ENCODE peak calls at places on chromosomes 6 and 20, in ten cellular contexts. One of them, this sample, is unnamed.

GRCh38 chr20:11958852-11959251 is 41.2 kb downstream of the BTBD3 start:
- DNase-seq in pancreas: no peak
- DNase-seq in tibial artery: no peak
- DNase-seq in AG08396: no peak
- DNase-seq in mucosa of descending colon: no peak
- DNase-seq in testis: peak
- DNase-seq in T-helper 2 cell: no peak
- DNase-seq in ELR: no peak
- DNase-seq in non-pigmented ciliary epithelial cell: no peak
- DNase-seq in NCI-H1092 treated with DMSO at 0.1 percent for 48 hours: no peak
- DNase-seq in this sample: no peak

GRCh38 chr20:60389882-60390281 is 431.7 kb downstream of the CDH26 start:
- DNase-seq in pancreas: no peak
- DNase-seq in tibial artery: no peak
- DNase-seq in AG08396: no peak
- DNase-seq in mucosa of descending colon: no peak
- DNase-seq in testis: no peak
- DNase-seq in T-helper 2 cell: no peak
- DNase-seq in ELR: no peak
- DNase-seq in non-pigmented ciliary epithelial cell: no peak
- DNase-seq in NCI-H1092 treated with DMSO at 0.1 percent for 48 hours: no peak
- DNase-seq in this sample: no peak

GRCh38 chr6:108797951-108798671 is 50.1 kb upstream of the ARMC2 start:
- DNase-seq in pancreas: no peak
- DNase-seq in tibial artery: no peak
- DNase-seq in AG08396: no peak
- DNase-seq in mucosa of descending colon: no peak
- DNase-seq in testis: no peak
- DNase-seq in T-helper 2 cell: no peak
- DNase-seq in ELR: peak
- DNase-seq in non-pigmented ciliary epithelial cell: no peak
- DNase-seq in NCI-H1092 treated with DMSO at 0.1 percent for 48 hours: no peak
- DNase-seq in this sample: no peak

GRCh38 chr20:17505664-17506517 is 25.3 kb downstream of the BFSP1 start:
- DNase-seq in pancreas: peak
- DNase-seq in tibial artery: no peak
- DNase-seq in AG08396: peak
- DNase-seq in mucosa of descending colon: no peak
- DNase-seq in testis: no peak
- DNase-seq in T-helper 2 cell: no peak
- DNase-seq in ELR: peak
- DNase-seq in non-pigmented ciliary epithelial cell: peak
- DNase-seq in NCI-H1092 treated with DMSO at 0.1 percent for 48 hours: no peak
- DNase-seq in this sample: no peak

GRCh38 chr6:149940673-149940984 is 1.2 kb upstream of the ULBP2 start:
- DNase-seq in pancreas: peak
- DNase-seq in tibial artery: peak
- DNase-seq in AG08396: no peak
- DNase-seq in mucosa of descending colon: no peak
- DNase-seq in testis: no peak
- DNase-seq in T-helper 2 cell: no peak
- DNase-seq in ELR: no peak
- DNase-seq in non-pigmented ciliary epithelial cell: no peak
- DNase-seq in NCI-H1092 treated with DMSO at 0.1 percent for 48 hours: no peak
- DNase-seq in this sample: no peak

GRCh38 chr20:39829255-39829654 is 859.8 kb downstream of the MAFB start:
- DNase-seq in pancreas: no peak
- DNase-seq in tibial artery: no peak
- DNase-seq in AG08396: peak
- DNase-seq in mucosa of descending colon: no peak
- DNase-seq in testis: no peak
- DNase-seq in T-helper 2 cell: no peak
- DNase-seq in ELR: peak
- DNase-seq in non-pigmented ciliary epithelial cell: no peak
- DNase-seq in NCI-H1092 treated with DMSO at 0.1 percent for 48 hours: peak
- DNase-seq in this sample: no peak

GRCh38 chr6:9412951-9413559 is 977.7 kb upstream of the SLC35B3 start:
- DNase-seq in pancreas: no peak
- DNase-seq in tibial artery: no peak
- DNase-seq in AG08396: peak
- DNase-seq in mucosa of descending colon: no peak
- DNase-seq in testis: peak
- DNase-seq in T-helper 2 cell: no peak
- DNase-seq in ELR: peak
- DNase-seq in non-pigmented ciliary epithelial cell: no peak
- DNase-seq in NCI-H1092 treated with DMSO at 0.1 percent for 48 hours: peak
- DNase-seq in this sample: peak

GRCh38 chr20:50467618-50468373 is 42.4 kb upstream of the PTPN1 start:
- DNase-seq in pancreas: no peak
- DNase-seq in tibial artery: no peak
- DNase-seq in AG08396: peak
- DNase-seq in mucosa of descending colon: no peak
- DNase-seq in testis: peak
- DNase-seq in T-helper 2 cell: no peak
- DNase-seq in ELR: peak
- DNase-seq in non-pigmented ciliary epithelial cell: no peak
- DNase-seq in NCI-H1092 treated with DMSO at 0.1 percent for 48 hours: no peak
- DNase-seq in this sample: peak

GRCh38 chr6:112180095-112180820 is 74.1 kb downstream of the LAMA4 start:
- DNase-seq in pancreas: no peak
- DNase-seq in tibial artery: no peak
- DNase-seq in AG08396: peak
- DNase-seq in mucosa of descending colon: no peak
- DNase-seq in testis: peak
- DNase-seq in T-helper 2 cell: peak
- DNase-seq in ELR: peak
- DNase-seq in non-pigmented ciliary epithelial cell: peak
- DNase-seq in NCI-H1092 treated with DMSO at 0.1 percent for 48 hours: peak
- DNase-seq in this sample: peak

GRCh38 chr20:48760403-48760889 is 67.4 kb downstream of the PREX1 start:
- DNase-seq in pancreas: no peak
- DNase-seq in tibial artery: no peak
- DNase-seq in AG08396: no peak
- DNase-seq in mucosa of descending colon: no peak
- DNase-seq in testis: no peak
- DNase-seq in T-helper 2 cell: peak
- DNase-seq in ELR: peak
- DNase-seq in non-pigmented ciliary epithelial cell: no peak
- DNase-seq in NCI-H1092 treated with DMSO at 0.1 percent for 48 hours: no peak
- DNase-seq in this sample: peak

GRCh38 chr6:16511048-16511660 is 250.1 kb downstream of the ATXN1 start:
- DNase-seq in pancreas: no peak
- DNase-seq in tibial artery: no peak
- DNase-seq in AG08396: no peak
- DNase-seq in mucosa of descending colon: no peak
- DNase-seq in testis: no peak
- DNase-seq in T-helper 2 cell: no peak
- DNase-seq in ELR: peak
- DNase-seq in non-pigmented ciliary epithelial cell: no peak
- DNase-seq in NCI-H1092 treated with DMSO at 0.1 percent for 48 hours: no peak
- DNase-seq in this sample: no peak

GRCh38 chr6:150282806-150283205 is 86.0 kb upstream of the IYD start:
- DNase-seq in pancreas: no peak
- DNase-seq in tibial artery: no peak
- DNase-seq in AG08396: no peak
- DNase-seq in mucosa of descending colon: no peak
- DNase-seq in testis: no peak
- DNase-seq in T-helper 2 cell: no peak
- DNase-seq in ELR: no peak
- DNase-seq in non-pigmented ciliary epithelial cell: no peak
- DNase-seq in NCI-H1092 treated with DMSO at 0.1 percent for 48 hours: no peak
- DNase-seq in this sample: no peak

GRCh38 chr6:119207973-119208725 is 129.7 kb upstream of the FAM184A start:
- DNase-seq in pancreas: no peak
- DNase-seq in tibial artery: no peak
- DNase-seq in AG08396: no peak
- DNase-seq in mucosa of descending colon: no peak
- DNase-seq in testis: no peak
- DNase-seq in T-helper 2 cell: no peak
- DNase-seq in ELR: no peak
- DNase-seq in non-pigmented ciliary epithelial cell: peak
- DNase-seq in NCI-H1092 treated with DMSO at 0.1 percent for 48 hours: no peak
- DNase-seq in this sample: no peak

GRCh38 chr6:3977875-3978711 is 100.8 kb downstream of the FAM217A start:
- DNase-seq in pancreas: no peak
- DNase-seq in tibial artery: no peak
- DNase-seq in AG08396: peak
- DNase-seq in mucosa of descending colon: no peak
- DNase-seq in testis: peak
- DNase-seq in T-helper 2 cell: peak
- DNase-seq in ELR: peak
- DNase-seq in non-pigmented ciliary epithelial cell: peak
- DNase-seq in NCI-H1092 treated with DMSO at 0.1 percent for 48 hours: no peak
- DNase-seq in this sample: peak

GRCh38 chr6:25085761-25086160 is 150.0 kb upstream of the RIPOR2 start:
- DNase-seq in pancreas: no peak
- DNase-seq in tibial artery: no peak
- DNase-seq in AG08396: no peak
- DNase-seq in mucosa of descending colon: no peak
- DNase-seq in testis: no peak
- DNase-seq in T-helper 2 cell: no peak
- DNase-seq in ELR: no peak
- DNase-seq in non-pigmented ciliary epithelial cell: no peak
- DNase-seq in NCI-H1092 treated with DMSO at 0.1 percent for 48 hours: no peak
- DNase-seq in this sample: no peak

GRCh38 chr6:18242062-18242851 is 22.1 kb downstream of the DEK start:
- DNase-seq in pancreas: no peak
- DNase-seq in tibial artery: no peak
- DNase-seq in AG08396: peak
- DNase-seq in mucosa of descending colon: peak
- DNase-seq in testis: no peak
- DNase-seq in T-helper 2 cell: no peak
- DNase-seq in ELR: peak
- DNase-seq in non-pigmented ciliary epithelial cell: peak
- DNase-seq in NCI-H1092 treated with DMSO at 0.1 percent for 48 hours: no peak
- DNase-seq in this sample: peak

GRCh38 chr6:25370175-25371036 is 91.2 kb downstream of the CARMIL1 start:
- DNase-seq in pancreas: no peak
- DNase-seq in tibial artery: no peak
- DNase-seq in AG08396: no peak
- DNase-seq in mucosa of descending colon: no peak
- DNase-seq in testis: no peak
- DNase-seq in T-helper 2 cell: no peak
- DNase-seq in ELR: no peak
- DNase-seq in non-pigmented ciliary epithelial cell: no peak
- DNase-seq in NCI-H1092 treated with DMSO at 0.1 percent for 48 hours: peak
- DNase-seq in this sample: no peak

GRCh38 chr20:5643936-5644335 is 106.3 kb upstream of the SHLD1 start:
- DNase-seq in pancreas: no peak
- DNase-seq in tibial artery: no peak
- DNase-seq in AG08396: no peak
- DNase-seq in mucosa of descending colon: no peak
- DNase-seq in testis: no peak
- DNase-seq in T-helper 2 cell: no peak
- DNase-seq in ELR: no peak
- DNase-seq in non-pigmented ciliary epithelial cell: no peak
- DNase-seq in NCI-H1092 treated with DMSO at 0.1 percent for 48 hours: no peak
- DNase-seq in this sample: no peak

GRCh38 chr6:35019831-35020230 is 121.3 kb downstream of the TCP11 start:
- DNase-seq in pancreas: no peak
- DNase-seq in tibial artery: no peak
- DNase-seq in AG08396: no peak
- DNase-seq in mucosa of descending colon: no peak
- DNase-seq in testis: no peak
- DNase-seq in T-helper 2 cell: no peak
- DNase-seq in ELR: no peak
- DNase-seq in non-pigmented ciliary epithelial cell: no peak
- DNase-seq in NCI-H1092 treated with DMSO at 0.1 percent for 48 hours: no peak
- DNase-seq in this sample: no peak

GRCh38 chr6:53107091-53107490 is 41.5 kb downstream of the GCM1 start:
- DNase-seq in pancreas: no peak
- DNase-seq in tibial artery: no peak
- DNase-seq in AG08396: peak
- DNase-seq in mucosa of descending colon: no peak
- DNase-seq in testis: no peak
- DNase-seq in T-helper 2 cell: no peak
- DNase-seq in ELR: peak
- DNase-seq in non-pigmented ciliary epithelial cell: no peak
- DNase-seq in NCI-H1092 treated with DMSO at 0.1 percent for 48 hours: no peak
- DNase-seq in this sample: peak

GRCh38 chr20:62846528-62846890 is 15.1 kb downstream of the TCFL5 start:
- DNase-seq in pancreas: no peak
- DNase-seq in tibial artery: no peak
- DNase-seq in AG08396: no peak
- DNase-seq in mucosa of descending colon: no peak
- DNase-seq in testis: no peak
- DNase-seq in T-helper 2 cell: no peak
- DNase-seq in ELR: no peak
- DNase-seq in non-pigmented ciliary epithelial cell: no peak
- DNase-seq in NCI-H1092 treated with DMSO at 0.1 percent for 48 hours: no peak
- DNase-seq in this sample: no peak

GRCh38 chr6:56368484-56368883 is 121.1 kb upstream of the COL21A1 start:
- DNase-seq in pancreas: no peak
- DNase-seq in tibial artery: no peak
- DNase-seq in AG08396: no peak
- DNase-seq in mucosa of descending colon: no peak
- DNase-seq in testis: no peak
- DNase-seq in T-helper 2 cell: no peak
- DNase-seq in ELR: peak
- DNase-seq in non-pigmented ciliary epithelial cell: no peak
- DNase-seq in NCI-H1092 treated with DMSO at 0.1 percent for 48 hours: no peak
- DNase-seq in this sample: no peak

GRCh38 chr20:29319725-29320124 is 1937.7 kb upstream of the DEFB115 start:
- DNase-seq in pancreas: peak
- DNase-seq in tibial artery: no peak
- DNase-seq in AG08396: no peak
- DNase-seq in mucosa of descending colon: no peak
- DNase-seq in testis: no peak
- DNase-seq in T-helper 2 cell: no peak
- DNase-seq in ELR: no peak
- DNase-seq in non-pigmented ciliary epithelial cell: no peak
- DNase-seq in NCI-H1092 treated with DMSO at 0.1 percent for 48 hours: no peak
- DNase-seq in this sample: no peak

GRCh38 chr6:147132889-147133288 is 71.3 kb upstream of the STXBP5 start:
- DNase-seq in pancreas: no peak
- DNase-seq in tibial artery: no peak
- DNase-seq in AG08396: no peak
- DNase-seq in mucosa of descending colon: no peak
- DNase-seq in testis: no peak
- DNase-seq in T-helper 2 cell: no peak
- DNase-seq in ELR: no peak
- DNase-seq in non-pigmented ciliary epithelial cell: no peak
- DNase-seq in NCI-H1092 treated with DMSO at 0.1 percent for 48 hours: no peak
- DNase-seq in this sample: peak

GRCh38 chr20:10074513-10074912 is 39.7 kb downstream of the ANKEF1 start:
- DNase-seq in pancreas: no peak
- DNase-seq in tibial artery: no peak
- DNase-seq in AG08396: peak
- DNase-seq in mucosa of descending colon: no peak
- DNase-seq in testis: no peak
- DNase-seq in T-helper 2 cell: no peak
- DNase-seq in ELR: peak
- DNase-seq in non-pigmented ciliary epithelial cell: peak
- DNase-seq in NCI-H1092 treated with DMSO at 0.1 percent for 48 hours: no peak
- DNase-seq in this sample: peak

GRCh38 chr6:64504509-64504908 is 868.9 kb downstream of the PHF3 start:
- DNase-seq in pancreas: no peak
- DNase-seq in tibial artery: no peak
- DNase-seq in AG08396: no peak
- DNase-seq in mucosa of descending colon: no peak
- DNase-seq in testis: no peak
- DNase-seq in T-helper 2 cell: no peak
- DNase-seq in ELR: no peak
- DNase-seq in non-pigmented ciliary epithelial cell: no peak
- DNase-seq in NCI-H1092 treated with DMSO at 0.1 percent for 48 hours: no peak
- DNase-seq in this sample: no peak

GRCh38 chr6:120363429-120363828 is 970.9 kb downstream of the TBC1D32 start:
- DNase-seq in pancreas: no peak
- DNase-seq in tibial artery: no peak
- DNase-seq in AG08396: no peak
- DNase-seq in mucosa of descending colon: no peak
- DNase-seq in testis: no peak
- DNase-seq in T-helper 2 cell: no peak
- DNase-seq in ELR: no peak
- DNase-seq in non-pigmented ciliary epithelial cell: no peak
- DNase-seq in NCI-H1092 treated with DMSO at 0.1 percent for 48 hours: no peak
- DNase-seq in this sample: no peak

GRCh38 chr6:39804666-39805065 is 12.5 kb downstream of the DAAM2 start:
- DNase-seq in pancreas: no peak
- DNase-seq in tibial artery: no peak
- DNase-seq in AG08396: no peak
- DNase-seq in mucosa of descending colon: no peak
- DNase-seq in testis: no peak
- DNase-seq in T-helper 2 cell: no peak
- DNase-seq in ELR: peak
- DNase-seq in non-pigmented ciliary epithelial cell: peak
- DNase-seq in NCI-H1092 treated with DMSO at 0.1 percent for 48 hours: no peak
- DNase-seq in this sample: peak

This sample was measured in NCI-H226.